ENCODE peak calls at places on chromosomes 3 and 15, in five cellular contexts. S is MCF 10A; L is AML-193; H is AG08396; X is activated T-helper 1 cell treated with anti-CD3 and anti-CD28 coated beads, Interleukin-12 subunit alpha, Interleukin-12 subunit beta, Interleukin-2, Interleukin-4 antibody, amounts not matched to agents 30 ng/mL and 10 ng/mL and 1 ng/mL, durations not matched to agents 14 hours and 24 hours and 36 hours. K is an unnamed sample.

GRCh38 chr3:54123538-54124196 is 1.3 kb downstream of the CACNA2D3 start:
- DNase-seq in S (no peak), L (no peak), H (no peak), X (no peak), K (no peak)

GRCh38 chr3:159732172-159733111 is 256.2 kb upstream of the IL12A start:
- DNase-seq in S (peak), L (no peak), H (peak), X (no peak), K (no peak)

GRCh38 chr15:83200162-83200561 is 7.5 kb downstream of the HDGFL3 start:
- DNase-seq in S (peak), L (no peak), H (no peak), X (peak), K (no peak)

GRCh38 chr3:148319161-148319915 is 378.4 kb upstream of the AGTR1 start:
- DNase-seq in S (peak), L (peak), H (peak), X (no peak), K (peak)

GRCh38 chr15:57375827-57376694 is at the start of gene CGNL1:
- DNase-seq in S (no peak), L (no peak), H (peak), X (no peak), K (no peak)

GRCh38 chr3:195847061-195847950 is 35.6 kb upstream of the MUC4 start:
- DNase-seq in S (peak), L (no peak), H (peak), X (no peak), K (peak)

GRCh38 chr3:25426408-25426807 is 1.7 kb upstream of the RARB start:
- DNase-seq in S (no peak), L (no peak), H (no peak), X (no peak), K (no peak)

GRCh38 chr3:173719585-173719984 is 322.0 kb downstream of the NLGN1 start:
- DNase-seq in S (no peak), L (no peak), H (no peak), X (no peak), K (no peak)

GRCh38 chr3:183378008-183378407 is 50.4 kb downstream of the MCF2L2 start:
- DNase-seq in S (no peak), L (no peak), H (no peak), X (no peak), K (no peak)

GRCh38 chr15:65730560-65731172 is 61.4 kb downstream of the DENND4A start:
- DNase-seq in S (peak), L (peak), H (no peak), X (no peak), K (no peak)

GRCh38 chr3:12221663-12222062 is 63.0 kb upstream of the TIMP4 start:
- DNase-seq in S (no peak), L (no peak), H (no peak), X (no peak), K (no peak)

GRCh38 chr3:19947549-19948071 is 713 bp downstream of the RAB5A start:
- DNase-seq in S (peak), L (no peak), H (peak), X (peak), K (peak)

GRCh38 chr3:8313591-8314298 is 187.9 kb upstream of the LMCD1 start:
- DNase-seq in S (no peak), L (no peak), H (no peak), X (no peak), K (no peak)

GRCh38 chr15:45795487-45796069 is 160.7 kb downstream of the SQOR start:
- DNase-seq in S (peak), L (no peak), H (no peak), X (no peak), K (peak)

GRCh38 chr3:126476166-126476975 is 680 bp upstream of the ZXDC start:
- DNase-seq in S (peak), L (peak), H (peak), X (no peak), K (no peak)

GRCh38 chr3:112111785-112112402 is 21.2 kb downstream of the GCSAM start:
- DNase-seq in S (peak), L (peak), H (peak), X (peak), K (peak)